ENCODE peak calls at places on chromosomes 12 and 14, in four cellular contexts. V, S, A and U are unnamed samples.

GRCh38 chr14:75200451-75200850 is 24.0 kb upstream of the TMED10 start:
- DNase-seq in V (no peak), S (peak), A (peak), U (no peak)

GRCh38 chr12:75660805-75661404 is 149.5 kb upstream of the KRR1 start:
- DNase-seq in V (no peak), S (peak), A (no peak), U (no peak)

GRCh38 chr14:55712505-55712904 is 132.5 kb downstream of the KTN1 start:
- DNase-seq in V (no peak), S (no peak), A (no peak), U (no peak)

GRCh38 chr12:56346663-56347062 is 8.0 kb downstream of the IL23A start:
- DNase-seq in V (no peak), S (no peak), A (no peak), U (no peak)

GRCh38 chr14:30158299-30158698 is 230.7 kb upstream of the PRKD1 start:
- DNase-seq in V (no peak), S (no peak), A (no peak), U (no peak)

GRCh38 chr14:92897922-92898599 is 24.9 kb upstream of the CHGA start:
- DNase-seq in V (no peak), S (no peak), A (no peak), U (no peak)

GRCh38 chr14:31257244-31257553 is 49.6 kb upstream of the HECTD1 start:
- DNase-seq in V (no peak), S (no peak), A (no peak), U (no peak)

GRCh38 chr12:130566446-130567155 is 149.5 kb downstream of the RIMBP2 start:
- DNase-seq in V (no peak), S (no peak), A (no peak), U (no peak)

GRCh38 chr12:15829949-15830348 is 40.8 kb upstream of the EPS8 start:
- DNase-seq in V (no peak), S (peak), A (no peak), U (no peak)

GRCh38 chr12:89383235-89384049 is 31.1 kb upstream of the DUSP6 start:
- DNase-seq in V (no peak), S (no peak), A (no peak), U (no peak)

GRCh38 chr12:8709124-8709830 is 11.5 kb downstream of the RIMKLB start:
- DNase-seq in V (no peak), S (no peak), A (no peak), U (no peak)

GRCh38 chr14:58104808-58105207 is 47.2 kb downstream of the ARMH4 start:
- DNase-seq in V (no peak), S (peak), A (no peak), U (no peak)

GRCh38 chr12:48956279-48957140 is 777 bp downstream of the ARF3 start:
- DNase-seq in V (peak), S (peak), A (peak), U (peak)

GRCh38 chr14:54935100-54935499 is 32.5 kb upstream of the GCH1 start:
- DNase-seq in V (no peak), S (no peak), A (no peak), U (no peak)

GRCh38 chr12:58254463-58254862 is 313.1 kb downstream of the ATP23 start:
- DNase-seq in V (no peak), S (no peak), A (no peak), U (no peak)

GRCh38 chr14:22841769-22842168 is 5.4 kb downstream of the MMP14 start:
- DNase-seq in V (no peak), S (no peak), A (no peak), U (peak)

GRCh38 chr12:68279227-68280054 is 26.0 kb upstream of the IL22 start:
- DNase-seq in V (no peak), S (no peak), A (no peak), U (no peak)

GRCh38 chr12:32895688-32896437 is 714 bp downstream of the PKP2 start:
- DNase-seq in V (no peak), S (peak), A (no peak), U (no peak)

GRCh38 chr14:61573748-61574513 is 121.4 kb upstream of the HIF1A start:
- DNase-seq in V (no peak), S (peak), A (no peak), U (no peak)

GRCh38 chr12:91177380-91177779 is 5.2 kb downstream of the DCN start:
- DNase-seq in V (no peak), S (no peak), A (no peak), U (no peak)

GRCh38 chr12:118446247-118446646 is 69.9 kb downstream of the SUDS3 start:
- DNase-seq in V (no peak), S (no peak), A (no peak), U (no peak)

GRCh38 chr12:11739980-11740379 is 90.5 kb downstream of the ETV6 start:
- DNase-seq in V (no peak), S (no peak), A (no peak), U (no peak)

GRCh38 chr12:54173066-54173726 is 15.6 kb downstream of the SMUG1 start:
- DNase-seq in V (peak), S (peak), A (peak), U (no peak)

GRCh38 chr12:122999986-123000420 is 19.5 kb downstream of the ARL6IP4 start:
- DNase-seq in V (no peak), S (no peak), A (no peak), U (no peak)

GRCh38 chr14:56334458-56334857 is 216.2 kb downstream of the PELI2 start:
- DNase-seq in V (no peak), S (no peak), A (no peak), U (no peak)

GRCh38 chr14:61125314-61126082 is 144.5 kb downstream of the SLC38A6 start:
- DNase-seq in V (no peak), S (peak), A (no peak), U (no peak)

GRCh38 chr12:2185751-2186341 is 133.1 kb downstream of the CACNA1C start:
- DNase-seq in V (no peak), S (no peak), A (no peak), U (no peak)